ENCODE peak calls at places on chromosomes 7 and 10, in seven cellular contexts. W is smooth muscle cell of the brain vasculature, V is lower leg skin, T is NCI-H1105 treated with DMSO at 0.1 percent for 48 hours, U is epithelial cell of prostate, K is hypothalamus, I is HT1080. A is an unnamed sample.

GRCh38 chr7:155850730-155851678 is 38.7 kb upstream of the SHH start:
- DNase-seq in W (no peak), V (peak; percentile 25), T (no peak), U (no peak), K (no peak), I (no peak), A (no peak)

GRCh38 chr7:141550694-141551079 is 523 bp upstream of the AGK start:
- DNase-seq in W (no peak), V (no peak), T (no peak), U (no peak), K (no peak), I (no peak), A (peak; percentile 43)

GRCh38 chr10:116669080-116669479 is 48.3 kb downstream of the PNLIPRP2 start:
- DNase-seq in W (no peak), V (peak; percentile 58), T (no peak), U (no peak), K (no peak), I (peak; percentile 18), A (no peak)

GRCh38 chr10:59709472-59710125 is at the start of gene SLC16A9:
- DNase-seq in W (no peak), V (peak; percentile 86), T (peak; percentile 38), U (no peak), K (peak; percentile 43), I (peak; percentile 60), A (peak; percentile 30)

GRCh38 chr7:112182749-112183148 is 23.4 kb downstream of the DOCK4 start:
- DNase-seq in W (no peak), V (no peak), T (no peak), U (no peak), K (no peak), I (no peak), A (no peak)

GRCh38 chr7:27965650-27966049 is 214.9 kb downstream of the JAZF1 start:
- DNase-seq in W (no peak), V (no peak), T (no peak), U (no peak), K (no peak), I (no peak), A (no peak)

GRCh38 chr7:7228967-7229366 is 46.6 kb downstream of the C1GALT1 start:
- DNase-seq in W (no peak), V (no peak), T (no peak), U (no peak), K (no peak), I (no peak), A (no peak)

GRCh38 chr7:119270644-119271043 is 1002.3 kb upstream of the KCND2 start:
- DNase-seq in W (no peak), V (no peak), T (no peak), U (peak; percentile 39), K (no peak), I (no peak), A (no peak)

GRCh38 chr7:158085741-158086695 is 501.6 kb downstream of the PTPRN2 start:
- DNase-seq in W (no peak), V (peak; percentile 40), T (peak; percentile 48), U (no peak), K (no peak), I (no peak), A (no peak)